ENCODE peak calls at places on chromosomes 6 and 20, in eight cellular contexts. Z is dorsolateral prefrontal cortex, S is tibial artery, J is endothelial cell, E is glutamatergic neuron, T is Calu3, O is psoas muscle, K is IMR-90. G is an unnamed sample.

GRCh38 chr6:1113921-1114320 is 198.0 kb upstream of the FOXQ1 start:
- DNase-seq in T (no peak), S (no peak), J (no peak), E (no peak), O (no peak), K (no peak), Z (no peak), G (no peak)

GRCh38 chr6:66937180-66937579 is 1230.2 kb upstream of the EYS start:
- DNase-seq in E (no peak), Z (no peak), J (no peak), S (no peak), O (no peak), T (no peak), K (no peak), G (no peak)

GRCh38 chr6:81761197-81761596 is 8.7 kb upstream of the TENT5A start:
- DNase-seq in J (no peak), T (no peak), K (peak; percentile 62), S (no peak), Z (no peak), O (no peak), E (no peak), G (peak; percentile 67)

GRCh38 chr6:311679-312220 is 19.5 kb downstream of the DUSP22 start:
- DNase-seq in S (no peak), O (no peak), K (no peak), T (no peak), E (no peak), Z (no peak), J (no peak), G (peak; percentile 39)

GRCh38 chr6:24357336-24358218 is at the start of gene DCDC2:
- DNase-seq in Z (peak; percentile 41), J (peak; percentile 21), O (peak; percentile 62), K (no peak), E (peak; percentile 21), S (no peak), T (peak; percentile 99), G (peak; percentile 2)

GRCh38 chr20:23967616-23967979 is 21.0 kb downstream of the GGTLC1 start:
- DNase-seq in Z (no peak), J (no peak), O (no peak), E (no peak), T (no peak), S (no peak), K (no peak), G (no peak)

GRCh38 chr6:48068326-48069191 is 42.4 kb downstream of the PTCHD4 start:
- DNase-seq in O (no peak), Z (peak; percentile 51), S (no peak), K (no peak), J (peak; percentile 30), T (peak; percentile 13), E (peak; percentile 48), G (peak; percentile 20)

GRCh38 chr20:41142914-41143313 is 5.6 kb downstream of the PLCG1 start:
- DNase-seq in K (no peak), O (no peak), J (no peak), T (no peak), Z (no peak), E (no peak), S (no peak), G (no peak)

GRCh38 chr20:361562-361961 is 14.7 kb downstream of the NRSN2 start:
- DNase-seq in Z (no peak), S (no peak), K (no peak), O (no peak), E (no peak), T (no peak), J (no peak), G (no peak)

GRCh38 chr6:149337330-149337729 is 19.8 kb downstream of the TAB2 start:
- DNase-seq in J (no peak), T (no peak), Z (no peak), O (no peak), S (no peak), E (no peak), K (peak; percentile 25), G (no peak)

GRCh38 chr20:7333846-7334245 is 566.4 kb downstream of the BMP2 start:
- DNase-seq in K (no peak), Z (no peak), S (no peak), E (no peak), T (no peak), O (no peak), J (no peak), G (no peak)

GRCh38 chr6:17998003-17998402 is 10.6 kb upstream of the KIF13A start:
- DNase-seq in J (no peak), O (no peak), E (no peak), T (no peak), S (no peak), Z (no peak), K (no peak), G (no peak)

GRCh38 chr6:43247115-43247999 is 4.1 kb downstream of the TTBK1 start:
- DNase-seq in K (peak; percentile 13), E (peak; percentile 88), Z (peak; percentile 88), J (peak; percentile 81), T (peak; percentile 94), O (peak; percentile 86), S (peak; percentile 67), G (peak; percentile 16)

GRCh38 chr6:5457036-5457435 is 195.7 kb downstream of the FARS2 start:
- DNase-seq in K (peak; percentile 18), E (no peak), S (no peak), T (peak; percentile 10), Z (peak; percentile 72), O (peak; percentile 89), J (no peak), G (peak; percentile 64)

GRCh38 chr6:147238164-147238563 is 33.9 kb downstream of the STXBP5 start:
- DNase-seq in K (no peak), E (no peak), O (no peak), J (no peak), S (no peak), T (no peak), Z (no peak), G (no peak)

GRCh38 chr6:143531720-143532504 is 20.4 kb upstream of the FUCA2 start:
- DNase-seq in K (no peak), O (no peak), J (no peak), T (no peak), S (no peak), Z (no peak), E (no peak), G (no peak)

GRCh38 chr20:9306521-9306920 is 207.9 kb upstream of the LAMP5 start:
- DNase-seq in J (no peak), S (no peak), T (peak; percentile 18), K (peak; percentile 93), Z (no peak), E (no peak), O (no peak), G (peak; percentile 94)

GRCh38 chr6:80508885-80509630 is 402.6 kb downstream of the BCKDHB start:
- DNase-seq in Z (no peak), K (peak; percentile 31), T (no peak), E (no peak), O (no peak), S (no peak), J (no peak), G (peak; percentile 67)

GRCh38 chr6:119116712-119117281 is 38.3 kb upstream of the FAM184A start:
- DNase-seq in T (no peak), S (no peak), O (no peak), J (peak; percentile 43), K (no peak), Z (no peak), E (peak; percentile 31), G (no peak)
- TF ChIP-seq CTCF in T (no peak), S (no peak), O (no peak), J (peak; percentile 90), K (no peak), Z (no peak), E (peak; percentile 77), G (peak; percentile 42)

GRCh38 chr20:32436142-32436861 is 78.2 kb downstream of the ASXL1 start:
- DNase-seq in K (no peak), Z (no peak), O (no peak), T (no peak), J (no peak), E (no peak), S (no peak), G (no peak)

GRCh38 chr20:32439132-32439829 is 81.2 kb downstream of the ASXL1 start:
- DNase-seq in S (no peak), E (no peak), K (peak; percentile 92), J (no peak), Z (no peak), T (no peak), O (no peak), G (peak; percentile 91)

GRCh38 chr20:32438331-32438858 is 80.3 kb downstream of the ASXL1 start:
- DNase-seq in O (no peak), J (no peak), Z (no peak), S (no peak), T (no peak), K (no peak), E (no peak), G (no peak)

GRCh38 chr20:32436968-32437367 is 78.8 kb downstream of the ASXL1 start:
- DNase-seq in E (no peak), O (no peak), S (no peak), T (no peak), Z (no peak), K (no peak), J (no peak), G (no peak)

DNA sequence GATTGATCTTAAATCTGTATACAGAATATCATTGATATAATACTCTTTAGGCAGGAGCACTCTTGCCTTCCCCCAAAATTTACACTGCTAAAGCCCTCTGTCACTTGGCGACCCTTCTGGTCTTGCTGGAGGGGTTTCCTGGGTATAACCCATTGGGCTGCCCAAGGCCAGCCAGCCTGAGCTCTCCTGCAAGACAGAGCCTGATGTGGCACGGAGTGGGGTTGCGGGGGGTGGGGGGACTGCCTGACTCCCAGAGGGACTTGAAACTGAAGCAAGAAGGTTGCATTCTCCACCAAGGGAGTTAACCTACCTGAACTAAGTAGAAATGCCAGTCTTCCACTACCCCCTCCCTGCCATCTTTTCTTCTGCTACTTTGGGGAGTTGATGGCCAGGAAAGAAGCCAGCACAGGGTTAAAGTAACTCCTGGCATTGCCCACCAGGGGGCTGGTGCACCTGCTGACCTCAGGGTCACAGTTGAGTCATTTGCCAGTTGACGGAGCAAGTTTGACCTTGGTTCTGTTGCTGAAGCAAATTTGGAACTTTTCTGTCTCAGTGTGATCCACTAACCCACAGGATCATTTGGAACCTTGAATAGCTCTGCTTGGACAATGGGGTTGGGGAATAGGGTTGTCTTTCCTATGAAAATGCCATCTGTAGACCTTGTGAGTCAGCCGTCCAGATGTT is 79.4 kb downstream of the ASXL1 start:
- DNase-seq in O (no peak), S (no peak), T (no peak), E (no peak), K (no peak), Z (no peak), J (no peak), G (no peak)
- TF ChIP-seq CTCF in O (no peak), S (no peak), T (peak; percentile 44), E (peak; percentile 77), K (peak; percentile 18), Z (no peak), J (peak; percentile 49), G (peak; percentile 30)

GRCh38 chr20:46334423-46334978 is 26.2 kb upstream of the CDH22 start:
- DNase-seq in O (no peak), K (no peak), S (no peak), T (no peak), Z (no peak), J (no peak), E (no peak), G (no peak)
- TF ChIP-seq CTCF in O (no peak), K (no peak), S (no peak), T (no peak), Z (no peak), J (no peak), E (no peak), G (no peak)

DNA sequence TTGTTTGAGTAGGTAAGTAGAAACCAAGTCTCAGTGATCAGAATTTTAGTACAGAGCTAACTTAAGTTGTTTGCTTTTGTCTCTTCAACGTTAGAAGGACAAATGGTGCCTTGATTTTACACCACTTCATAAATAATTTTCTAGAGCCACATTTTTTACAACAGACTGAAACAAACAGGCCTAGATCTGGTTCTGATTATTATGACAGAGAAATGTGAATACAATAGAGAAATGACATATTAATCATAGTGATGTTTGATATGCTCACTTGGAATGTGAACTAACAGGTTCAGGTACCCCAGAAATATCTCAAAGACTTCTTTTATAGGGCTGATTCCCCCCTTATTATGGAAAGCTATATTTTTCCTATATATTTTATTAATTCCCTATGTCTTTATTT is 760.6 kb downstream of the KIF16B start:
- DNase-seq in K (no peak), T (no peak), E (no peak), J (no peak), S (no peak), O (no peak), Z (no peak), G (no peak)
- TF ChIP-seq CTCF in K (no peak), T (no peak), E (no peak), J (no peak), S (no peak), O (no peak), Z (no peak), G (no peak)